ENCODE peak calls at places on chromosomes 1 and 21, in five cellular contexts. Q, K, F, A and I are unnamed samples.

GRCh38 chr21:9741343-9741742 is 780.0 kb upstream of the TPTE start:
- DNase-seq in Q (no peak), K (no peak), F (no peak), A (no peak), I (no peak)

GRCh38 chr21:15061747-15062146 is 3.1 kb downstream of the NRIP1 start:
- DNase-seq in Q (no peak), K (no peak), F (no peak), A (no peak), I (no peak)

GRCh38 chr1:224433041-224433670 is 1.4 kb downstream of the WDR26 start:
- DNase-seq in Q (no peak), K (no peak), F (peak; percentile 37), A (peak; percentile 27), I (no peak)

GRCh38 chr1:67589519-67590233 is 95.3 kb upstream of the GADD45A start:
- DNase-seq in Q (no peak), K (no peak), F (no peak), A (no peak), I (no peak)

GRCh38 chr1:185058103-185058502 is 12.7 kb downstream of the RNF2 start:
- DNase-seq in Q (no peak), K (no peak), F (no peak), A (no peak), I (no peak)

GRCh38 chr1:198681831-198682756 is 43.3 kb downstream of the PTPRC start:
- DNase-seq in Q (peak; percentile 93), K (no peak), F (peak; percentile 46), A (peak; percentile 95), I (no peak)

GRCh38 chr1:231743966-231744365 is 117.4 kb downstream of the DISC1 start:
- DNase-seq in Q (no peak), K (no peak), F (no peak), A (no peak), I (no peak)

GRCh38 chr1:248704556-248704955 is 2.0 kb upstream of the OR14I1 start:
- DNase-seq in Q (peak; percentile 82), K (no peak), F (no peak), A (no peak), I (no peak)

GRCh38 chr1:223225481-223225880 is 82.4 kb upstream of the TLR5 start:
- DNase-seq in Q (no peak), K (no peak), F (no peak), A (no peak), I (no peak)

GRCh38 chr1:194044892-194045291 is 858.5 kb upstream of the B3GALT2 start:
- DNase-seq in Q (no peak), K (no peak), F (no peak), A (no peak), I (no peak)

GRCh38 chr1:222754386-222755139 is 17.6 kb downstream of the FAM177B start:
- DNase-seq in Q (no peak), K (no peak), F (no peak), A (peak; percentile 95), I (no peak)

GRCh38 chr21:41369105-41369914 is 7.5 kb downstream of the MX2 start:
- DNase-seq in Q (peak; percentile 66), K (no peak), F (no peak), A (peak; percentile 19), I (no peak)

GRCh38 chr1:162019006-162019405 is 4.7 kb downstream of the OLFML2B start:
- DNase-seq in Q (no peak), K (no peak), F (no peak), A (peak; percentile 81), I (peak; percentile 82)

GRCh38 chr1:219988387-219988786 is 57.9 kb downstream of the EPRS1 start:
- DNase-seq in Q (no peak), K (no peak), F (no peak), A (no peak), I (no peak)

GRCh38 chr1:22952694-22953391 is 19.8 kb downstream of the LACTBL1 start:
- DNase-seq in Q (no peak), K (no peak), F (no peak), A (no peak), I (no peak)

GRCh38 chr21:41802185-41802584 is 35.3 kb upstream of the RIPK4 start:
- DNase-seq in Q (no peak), K (no peak), F (no peak), A (no peak), I (no peak)

GRCh38 chr1:201024251-201024998 is 911 bp upstream of the KIF21B start:
- DNase-seq in Q (no peak), K (no peak), F (no peak), A (no peak), I (no peak)

GRCh38 chr1:111750856-111751255 is 4.8 kb upstream of the DDX20 start:
- DNase-seq in Q (no peak), K (no peak), F (no peak), A (no peak), I (no peak)

GRCh38 chr1:201299968-201300367 is 16.7 kb downstream of the PKP1 start:
- DNase-seq in Q (peak; percentile 91), K (peak; percentile 70), F (no peak), A (peak; percentile 51), I (no peak)

DNA sequence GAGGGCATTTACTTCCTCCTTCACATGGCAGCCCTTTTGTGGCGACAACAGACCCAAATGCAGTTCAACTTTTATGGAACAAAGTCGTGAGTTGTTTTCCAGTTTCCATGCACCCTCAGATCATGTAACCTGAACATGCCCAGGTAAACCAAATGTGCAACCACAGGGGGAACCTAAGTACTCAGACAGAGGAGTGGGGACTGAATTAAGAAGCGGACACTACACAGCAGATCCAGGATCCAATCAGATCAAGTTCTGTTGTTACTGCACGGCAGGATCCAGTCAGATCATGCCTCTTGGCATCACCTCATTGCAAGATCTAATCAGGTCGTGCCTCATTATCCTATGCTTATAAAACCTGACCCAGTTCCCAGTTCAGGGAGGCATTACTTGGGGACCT is 115.7 kb downstream of the MATN1 start:
- DNase-seq in Q (no peak), K (no peak), F (no peak), A (no peak), I (peak; percentile 17)
- TF ChIP-seq CTCF in Q (no peak), K (no peak), F (no peak), A (no peak), I (no peak)

GRCh38 chr1:149934326-149934725 is 2.4 kb downstream of the MTMR11 start:
- DNase-seq in Q (no peak), K (no peak), F (no peak), A (no peak), I (no peak)

GRCh38 chr1:149936992-149937705 is 470 bp upstream of the MTMR11 start:
- DNase-seq in Q (peak; percentile 72), K (peak; percentile 83), F (no peak), A (peak; percentile 41), I (peak; percentile 45)

GRCh38 chr1:149936076-149936991 is at the start of gene MTMR11:
- DNase-seq in Q (peak; percentile 75), K (peak; percentile 66), F (no peak), A (peak; percentile 48), I (no peak)

GRCh38 chr1:149940427-149940826 is 3.7 kb upstream of the MTMR11 start:
- DNase-seq in Q (no peak), K (no peak), F (no peak), A (no peak), I (no peak)

DNA sequence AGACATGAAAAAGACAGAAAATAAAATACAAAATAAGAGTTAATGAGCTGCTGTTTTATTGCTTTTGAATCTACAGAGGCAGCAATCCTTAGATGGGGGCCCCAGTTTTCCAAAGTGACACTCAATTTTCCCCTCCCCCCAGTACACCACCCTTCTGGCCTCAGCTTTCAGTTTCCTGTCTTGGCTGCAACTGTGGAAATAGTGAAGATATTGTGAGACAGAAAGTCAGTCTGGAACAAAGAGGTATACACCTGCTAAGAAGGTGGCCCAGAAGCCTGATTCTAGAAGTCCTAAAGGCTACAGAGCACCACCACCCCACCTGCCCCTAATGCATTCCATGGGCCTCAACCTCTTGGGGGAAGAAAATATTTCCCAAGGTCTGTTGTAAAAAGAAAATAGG is 1.1 kb upstream of the MTMR11 start:
- DNase-seq in Q (no peak), K (no peak), F (no peak), A (no peak), I (no peak)
- H3K4me3 ChIP-seq in Q (peak overlapping the region; percentile 66), K (peak overlapping the region; percentile 65), F (no peak overlapping the region), A (no peak overlapping the region), I (no peak overlapping the region)

GRCh38 chr1:177351361-177352108 is 180.8 kb downstream of the BRINP2 start:
- DNase-seq in Q (peak; percentile 51), K (no peak), F (no peak), A (no peak), I (no peak)

GRCh38 chr1:177360791-177361190 is 190.0 kb downstream of the BRINP2 start:
- DNase-seq in Q (no peak), K (no peak), F (no peak), A (no peak), I (no peak)

GRCh38 chr1:177354247-177354646 is 183.5 kb downstream of the BRINP2 start:
- DNase-seq in Q (no peak), K (no peak), F (no peak), A (no peak), I (no peak)

GRCh38 chr1:177355575-177355974 is 184.8 kb downstream of the BRINP2 start:
- DNase-seq in Q (peak; percentile 49), K (no peak), F (no peak), A (peak; percentile 60), I (no peak)
- TF ChIP-seq CTCF in Q (peak; percentile 45), K (no peak), F (peak; percentile 22), A (peak; percentile 69), I (peak; percentile 54)

GRCh38 chr1:109785446-109786106 is 21.9 kb upstream of the EPS8L3 start:
- DNase-seq in Q (peak; percentile 24), K (no peak), F (peak; percentile 9), A (no peak), I (no peak)

GRCh38 chr1:109782927-109783326 is 19.2 kb upstream of the EPS8L3 start:
- DNase-seq in Q (peak; percentile 28), K (no peak), F (no peak), A (no peak), I (no peak)

GRCh38 chr1:109783436-109783835 is 19.7 kb upstream of the EPS8L3 start:
- DNase-seq in Q (peak; percentile 46), K (peak; percentile 71), F (peak; percentile 10), A (peak; percentile 84), I (peak; percentile 82)

GRCh38 chr1:109786107-109786470 is 22.4 kb upstream of the EPS8L3 start:
- DNase-seq in Q (no peak), K (no peak), F (no peak), A (no peak), I (no peak)

GRCh38 chr1:109784551-109785252 is 21.0 kb upstream of the EPS8L3 start:
- DNase-seq in Q (peak; percentile 41), K (no peak), F (peak; percentile 13), A (peak; percentile 33), I (no peak)
- H3K4me3 ChIP-seq in Q (no peak overlapping the region), K (no peak overlapping the region), F (no peak overlapping the region), A (no peak overlapping the region), I (no peak overlapping the region)